ENCODE peak calls at places on chromosome X, in seven cellular contexts. One of them, this sample, is unnamed.

GRCh38 chrX:275967-276587 is 5.1 kb upstream of the PLCXD1 start:
- DNase-seq in HepG2: peak
- DNase-seq in BE2C: peak
- DNase-seq in bronchial epithelial cell: peak
- DNase-seq in HCT116: peak
- DNase-seq in coronary artery: no peak
- DNase-seq in fibroblast of the aortic adventitia: peak
- DNase-seq in this sample: no peak

GRCh38 chrX:133171962-133172708 is 46.0 kb downstream of the TFDP3 start:
- DNase-seq in HCT116: peak
- DNase-seq in fibroblast of the aortic adventitia: peak
- DNase-seq in BE2C: no peak
- DNase-seq in bronchial epithelial cell: peak
- DNase-seq in HepG2: no peak
- DNase-seq in coronary artery: no peak
- DNase-seq in this sample: no peak

GRCh38 chrX:65679071-65679540 is 11.7 kb downstream of the MSN start:
- DNase-seq in HCT116: no peak
- DNase-seq in bronchial epithelial cell: peak
- DNase-seq in BE2C: no peak
- DNase-seq in fibroblast of the aortic adventitia: peak
- DNase-seq in HepG2: no peak
- DNase-seq in coronary artery: no peak
- DNase-seq in this sample: no peak

GRCh38 chrX:143648705-143649104 is 12.8 kb upstream of the SLITRK4 start:
- DNase-seq in HepG2: no peak
- DNase-seq in HCT116: no peak
- DNase-seq in BE2C: no peak
- DNase-seq in bronchial epithelial cell: peak
- DNase-seq in coronary artery: no peak
- DNase-seq in fibroblast of the aortic adventitia: no peak
- DNase-seq in this sample: no peak

GRCh38 chrX:22296871-22297270 is 24.2 kb downstream of the CBLL2 start:
- DNase-seq in bronchial epithelial cell: no peak
- DNase-seq in BE2C: no peak
- DNase-seq in fibroblast of the aortic adventitia: peak
- DNase-seq in HepG2: no peak
- DNase-seq in coronary artery: no peak
- DNase-seq in HCT116: no peak
- DNase-seq in this sample: peak

GRCh38 chrX:1400731-1401471 is 9.0 kb upstream of the SLC25A6 start:
- DNase-seq in HepG2: peak
- DNase-seq in BE2C: no peak
- DNase-seq in HCT116: peak
- DNase-seq in fibroblast of the aortic adventitia: no peak
- DNase-seq in coronary artery: no peak
- DNase-seq in bronchial epithelial cell: no peak
- DNase-seq in this sample: no peak

GRCh38 chrX:72050011-72050410 is 81.7 kb downstream of the RTL5 start:
- DNase-seq in HCT116: no peak
- DNase-seq in BE2C: no peak
- DNase-seq in coronary artery: peak
- DNase-seq in fibroblast of the aortic adventitia: peak
- DNase-seq in bronchial epithelial cell: no peak
- DNase-seq in HepG2: no peak
- DNase-seq in this sample: peak

GRCh38 chrX:22063284-22063683 is 31.2 kb downstream of the PHEX start:
- DNase-seq in coronary artery: no peak
- DNase-seq in HepG2: no peak
- DNase-seq in fibroblast of the aortic adventitia: no peak
- DNase-seq in BE2C: no peak
- DNase-seq in HCT116: no peak
- DNase-seq in bronchial epithelial cell: no peak
- DNase-seq in this sample: no peak

GRCh38 chrX:46953597-46953996 is 41.4 kb downstream of the JADE3 start:
- DNase-seq in bronchial epithelial cell: no peak
- DNase-seq in coronary artery: no peak
- DNase-seq in HepG2: peak
- DNase-seq in HCT116: no peak
- DNase-seq in BE2C: no peak
- DNase-seq in fibroblast of the aortic adventitia: peak
- DNase-seq in this sample: no peak

GRCh38 chrX:140360284-140360683 is 144.6 kb downstream of the SOX3 start:
- DNase-seq in HCT116: no peak
- DNase-seq in BE2C: no peak
- DNase-seq in bronchial epithelial cell: peak
- DNase-seq in HepG2: no peak
- DNase-seq in fibroblast of the aortic adventitia: no peak
- DNase-seq in coronary artery: no peak
- DNase-seq in this sample: no peak

GRCh38 chrX:12011075-12011474 is 127.2 kb upstream of the FRMPD4 start:
- DNase-seq in HCT116: no peak
- DNase-seq in fibroblast of the aortic adventitia: peak
- DNase-seq in BE2C: no peak
- DNase-seq in HepG2: no peak
- DNase-seq in coronary artery: no peak
- DNase-seq in bronchial epithelial cell: peak
- DNase-seq in this sample: no peak

GRCh38 chrX:101368800-101369199 is 17.2 kb downstream of the BTK start:
- DNase-seq in fibroblast of the aortic adventitia: no peak
- DNase-seq in HCT116: no peak
- DNase-seq in HepG2: no peak
- DNase-seq in BE2C: no peak
- DNase-seq in bronchial epithelial cell: no peak
- DNase-seq in coronary artery: no peak
- DNase-seq in this sample: no peak

GRCh38 chrX:133649659-133650058 is 234.4 kb upstream of the GPC4 start:
- DNase-seq in bronchial epithelial cell: no peak
- DNase-seq in coronary artery: no peak
- DNase-seq in fibroblast of the aortic adventitia: no peak
- DNase-seq in HCT116: no peak
- DNase-seq in HepG2: no peak
- DNase-seq in BE2C: no peak
- DNase-seq in this sample: no peak

GRCh38 chrX:107496786-107497185 is 47.3 kb downstream of the FRMPD3 start:
- DNase-seq in HepG2: no peak
- DNase-seq in fibroblast of the aortic adventitia: no peak
- DNase-seq in bronchial epithelial cell: no peak
- DNase-seq in HCT116: no peak
- DNase-seq in coronary artery: no peak
- DNase-seq in BE2C: no peak
- DNase-seq in this sample: no peak

GRCh38 chrX:119763175-119763574 is 4.8 kb downstream of the SOWAHD start:
- DNase-seq in bronchial epithelial cell: no peak
- DNase-seq in fibroblast of the aortic adventitia: peak
- DNase-seq in BE2C: no peak
- DNase-seq in HepG2: no peak
- DNase-seq in HCT116: no peak
- DNase-seq in coronary artery: no peak
- DNase-seq in this sample: no peak

GRCh38 chrX:76520273-76521054 is 93.0 kb downstream of the MAGEE1 start:
- DNase-seq in coronary artery: no peak
- DNase-seq in fibroblast of the aortic adventitia: no peak
- DNase-seq in HCT116: no peak
- DNase-seq in BE2C: no peak
- DNase-seq in HepG2: no peak
- DNase-seq in bronchial epithelial cell: no peak
- DNase-seq in this sample: no peak

GRCh38 chrX:36859231-36859630 is 148.9 kb upstream of the FAM47C start:
- DNase-seq in bronchial epithelial cell: no peak
- DNase-seq in HCT116: no peak
- DNase-seq in BE2C: no peak
- DNase-seq in HepG2: no peak
- DNase-seq in fibroblast of the aortic adventitia: no peak
- DNase-seq in coronary artery: no peak
- DNase-seq in this sample: no peak

DNA sequence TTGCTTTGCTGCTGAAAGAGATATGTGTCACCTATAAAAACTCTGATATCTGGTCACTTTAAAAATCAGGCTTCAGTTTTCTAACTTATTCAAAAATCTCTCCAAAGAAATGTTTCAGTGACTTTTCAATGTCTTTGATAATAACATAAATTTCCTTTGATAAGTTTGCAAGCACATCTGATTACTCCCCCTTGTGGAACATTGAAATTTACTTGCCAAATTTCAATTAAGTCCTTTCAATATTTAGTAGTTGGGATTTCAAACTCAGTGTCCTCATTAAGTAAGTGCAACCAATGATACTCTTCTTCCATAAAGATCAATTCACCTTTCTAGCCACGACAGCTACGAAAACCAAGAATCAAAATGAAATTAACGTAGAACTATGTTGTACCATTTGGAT is 151.3 kb upstream of the FAM47C start:
- DNase-seq in HepG2: no peak
- DNase-seq in bronchial epithelial cell: peak
- DNase-seq in BE2C: no peak
- DNase-seq in coronary artery: no peak
- DNase-seq in HCT116: no peak
- DNase-seq in fibroblast of the aortic adventitia: no peak
- DNase-seq in this sample: no peak
- TF ChIP-seq CTCF in HepG2: no peak
- TF ChIP-seq CTCF in bronchial epithelial cell: no peak
- TF ChIP-seq CTCF in BE2C: peak
- TF ChIP-seq CTCF in coronary artery: no peak
- TF ChIP-seq CTCF in HCT116: no peak
- TF ChIP-seq CTCF in fibroblast of the aortic adventitia: no peak
- TF ChIP-seq CTCF in this sample: no peak

DNA sequence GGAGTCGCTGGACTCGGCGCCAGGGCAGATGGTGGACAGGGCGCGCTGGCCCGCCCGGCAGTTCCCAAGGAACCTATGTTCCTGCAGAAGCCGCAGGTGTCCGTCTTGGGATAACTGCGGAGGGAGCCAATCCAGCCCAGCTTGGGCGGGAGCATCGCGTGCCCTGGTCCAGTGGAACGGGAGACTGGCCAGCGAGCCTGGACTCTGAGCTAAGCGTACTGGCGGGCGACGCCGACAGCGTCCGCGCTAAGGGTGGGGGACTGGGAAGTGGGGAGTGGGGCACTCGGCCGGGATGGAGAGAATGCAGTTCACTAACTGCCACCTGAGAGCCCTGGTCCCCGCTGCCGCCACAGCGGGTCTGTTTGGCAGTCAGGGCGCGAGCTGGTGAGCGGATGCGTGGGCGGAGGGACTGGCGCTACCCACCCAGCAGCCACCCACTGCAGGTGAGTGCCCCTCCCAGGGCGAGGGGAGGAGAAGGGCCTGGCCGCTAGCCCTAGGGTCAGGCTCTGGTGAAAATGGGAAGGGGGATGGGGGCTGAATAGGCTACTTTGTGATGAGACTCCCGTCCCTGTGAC is 1.3 kb upstream of the MAMLD1 start:
- DNase-seq in coronary artery: peak
- DNase-seq in HepG2: no peak
- DNase-seq in BE2C: no peak
- DNase-seq in fibroblast of the aortic adventitia: peak
- DNase-seq in HCT116: no peak
- DNase-seq in bronchial epithelial cell: no peak
- DNase-seq in this sample: no peak
- H3K4me3 ChIP-seq in coronary artery: peak
- H3K4me3 ChIP-seq in HepG2: no peak
- H3K4me3 ChIP-seq in BE2C: no peak
- H3K4me3 ChIP-seq in fibroblast of the aortic adventitia: peak
- H3K4me3 ChIP-seq in HCT116: peak
- H3K4me3 ChIP-seq in bronchial epithelial cell: peak
- H3K4me3 ChIP-seq in this sample: peak

GRCh38 chrX:68829594-68830485 is 1.0 kb downstream of the EFNB1 start:
- DNase-seq in HepG2: no peak
- DNase-seq in bronchial epithelial cell: no peak
- DNase-seq in BE2C: peak
- DNase-seq in fibroblast of the aortic adventitia: peak
- DNase-seq in HCT116: no peak
- DNase-seq in coronary artery: peak
- DNase-seq in this sample: no peak
- TF ChIP-seq CTCF in HepG2: no peak
- TF ChIP-seq CTCF in bronchial epithelial cell: no peak
- TF ChIP-seq CTCF in BE2C: no peak
- TF ChIP-seq CTCF in fibroblast of the aortic adventitia: no peak
- TF ChIP-seq CTCF in HCT116: no peak
- TF ChIP-seq CTCF in coronary artery: no peak
- TF ChIP-seq CTCF in this sample: no peak

DNA sequence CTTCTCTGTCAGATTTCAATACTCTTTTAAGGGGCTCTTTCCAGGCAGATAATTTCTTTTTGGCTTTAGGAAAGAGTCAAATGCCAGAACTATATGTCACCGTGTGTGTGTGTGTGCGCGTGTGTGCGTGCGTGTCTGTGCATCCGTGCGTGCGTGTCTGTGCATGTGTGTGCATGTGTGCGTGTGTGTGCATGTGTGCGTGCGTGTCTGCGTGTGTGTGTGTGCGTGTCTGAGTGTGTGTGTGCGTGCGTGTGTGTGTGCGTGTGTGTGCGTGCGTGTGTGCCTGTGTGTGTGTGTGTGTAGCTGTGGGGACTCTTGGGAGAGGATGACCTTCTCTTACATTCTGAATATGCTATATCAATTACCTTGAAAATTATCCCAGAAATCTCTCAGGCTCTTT is 441.6 kb downstream of the SLITRK2 start:
- DNase-seq in fibroblast of the aortic adventitia: no peak
- DNase-seq in coronary artery: no peak
- DNase-seq in bronchial epithelial cell: no peak
- DNase-seq in HepG2: no peak
- DNase-seq in HCT116: no peak
- DNase-seq in BE2C: no peak
- DNase-seq in this sample: no peak
- H3K4me3 ChIP-seq in fibroblast of the aortic adventitia: no peak
- H3K4me3 ChIP-seq in coronary artery: no peak
- H3K4me3 ChIP-seq in bronchial epithelial cell: no peak
- H3K4me3 ChIP-seq in HepG2: no peak
- H3K4me3 ChIP-seq in HCT116: no peak
- H3K4me3 ChIP-seq in BE2C: no peak
- H3K4me3 ChIP-seq in this sample: no peak

DNA sequence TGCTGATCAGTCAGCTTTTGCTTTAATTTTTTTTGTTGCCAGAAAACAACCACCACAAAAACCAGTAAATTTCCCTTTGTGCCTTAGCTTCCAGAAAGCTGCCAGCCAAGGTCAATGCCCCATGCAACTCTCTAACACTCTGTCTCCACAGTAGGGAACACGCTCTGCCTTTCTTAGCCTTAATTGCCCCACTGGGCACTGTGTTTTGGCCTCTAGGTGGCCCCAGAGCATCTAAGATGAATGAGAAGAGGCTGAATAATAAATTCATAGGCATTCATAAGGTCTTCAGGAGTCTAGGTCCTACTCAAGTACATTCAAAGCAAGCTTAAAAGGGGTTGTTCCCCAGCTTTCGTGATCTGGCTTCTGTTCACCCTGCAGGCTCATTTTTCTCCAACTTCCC is 57.7 kb upstream of the PASD1 start:
- DNase-seq in coronary artery: no peak
- DNase-seq in fibroblast of the aortic adventitia: peak
- DNase-seq in HCT116: peak
- DNase-seq in bronchial epithelial cell: peak
- DNase-seq in HepG2: peak
- DNase-seq in BE2C: no peak
- DNase-seq in this sample: no peak
- TF ChIP-seq CTCF in coronary artery: no peak
- TF ChIP-seq CTCF in fibroblast of the aortic adventitia: peak
- TF ChIP-seq CTCF in HCT116: peak
- TF ChIP-seq CTCF in bronchial epithelial cell: peak
- TF ChIP-seq CTCF in HepG2: peak
- TF ChIP-seq CTCF in BE2C: peak
- TF ChIP-seq CTCF in this sample: peak

GRCh38 chrX:40173662-40174593 is 76.2 kb upstream of the BCOR start:
- DNase-seq in HepG2: peak
- DNase-seq in bronchial epithelial cell: no peak
- DNase-seq in fibroblast of the aortic adventitia: no peak
- DNase-seq in BE2C: peak
- DNase-seq in HCT116: peak
- DNase-seq in coronary artery: no peak
- DNase-seq in this sample: no peak
- H3K4me3 ChIP-seq in HepG2: peak
- H3K4me3 ChIP-seq in bronchial epithelial cell: peak
- H3K4me3 ChIP-seq in fibroblast of the aortic adventitia: no peak
- H3K4me3 ChIP-seq in BE2C: peak
- H3K4me3 ChIP-seq in HCT116: peak
- H3K4me3 ChIP-seq in coronary artery: peak
- H3K4me3 ChIP-seq in this sample: peak

This sample was measured in HFF-Myc.